ENCODE peak calls at places on chromosomes 7 and 10, in nine cellular contexts. X is mammary epithelial cell, H is astrocyte, K is PC-3, B is H9, T is OCI-LY7, N is HCT116, Y is hepatocyte, Q is GM23338. E is an unnamed sample. For H3K79me2, the result is how much of the 10 kb centered on the place peaks cover.

GRCh38 chr10:81898518-81898917 is 23.5 kb downstream of the NRG3 start:
- DNase-seq in X (no peak), H (no peak), K (no peak), B (no peak), T (no peak), N (no peak), Y (no peak), Q (no peak), E (no peak)

GRCh38 chr7:54904130-54904529 is 114.7 kb upstream of the EGFR start:
- DNase-seq in X (no peak), H (peak), K (no peak), B (no peak), T (no peak), N (no peak), Y (no peak), Q (no peak), E (peak)

GRCh38 chr10:52027055-52027454 is 287.0 kb upstream of the DKK1 start:
- DNase-seq in X (no peak), H (no peak), K (no peak), B (no peak), T (no peak), N (no peak), Y (no peak), Q (no peak), E (no peak)

GRCh38 chr7:77796960-77797359 is 1.3 kb downstream of the TMEM60 start:
- DNase-seq in X (no peak), H (no peak), K (no peak), B (no peak), T (no peak), N (no peak), Y (no peak), Q (no peak), E (no peak)

GRCh38 chr7:2997014-2997413 is 46.7 kb downstream of the CARD11 start:
- DNase-seq in X (no peak), H (no peak), K (no peak), B (no peak), T (no peak), N (no peak), Y (no peak), Q (no peak), E (no peak)

GRCh38 chr10:119364941-119365340 is 157.6 kb downstream of the GRK5 start:
- DNase-seq in X (no peak), H (peak), K (no peak), B (no peak), T (no peak), N (no peak), Y (peak), Q (no peak), E (peak)

GRCh38 chr7:24304494-24305095 is 20.6 kb downstream of the NPY start:
- DNase-seq in X (no peak), H (no peak), K (no peak), B (no peak), T (no peak), N (no peak), Y (no peak), Q (no peak), E (no peak)

GRCh38 chr7:119026391-119026790 is 801.9 kb downstream of the ANKRD7 start:
- DNase-seq in X (no peak), H (no peak), K (no peak), B (no peak), T (no peak), N (no peak), Y (no peak), Q (no peak), E (no peak)

GRCh38 chr7:2645274-2645868 is 13.6 kb downstream of the TTYH3 start:
- DNase-seq in X (no peak), H (no peak), K (no peak), B (peak), T (peak), N (no peak), Y (no peak), Q (peak), E (no peak)

GRCh38 chr10:123301077-123301875 is 147.1 kb downstream of the BUB3 start:
- DNase-seq in X (peak), H (peak), K (peak), B (no peak), T (no peak), N (no peak), Y (peak), Q (no peak), E (peak)

GRCh38 chr7:105454058-105454739 is 65.5 kb upstream of the SRPK2 start:
- DNase-seq in X (peak), H (peak), K (peak), B (no peak), T (no peak), N (no peak), Y (no peak), Q (no peak), E (peak)

GRCh38 chr10:73159038-73159648 is 8.7 kb downstream of the ECD start:
- DNase-seq in X (peak), H (no peak), K (peak), B (peak), T (peak), N (no peak), Y (peak), Q (peak), E (peak)

GRCh38 chr10:31467791-31468535 is 148.9 kb downstream of the ZEB1 start:
- DNase-seq in X (peak), H (peak), K (peak), B (peak), T (peak), N (peak), Y (peak), Q (peak), E (peak)

GRCh38 chr10:79221110-79222051 is 125.9 kb upstream of the PPIF start:
- DNase-seq in X (no peak), H (peak), K (no peak), B (peak), T (no peak), N (no peak), Y (peak), Q (peak), E (peak)

GRCh38 chr7:29888006-29888405 is 81.7 kb downstream of the WIPF3 start:
- DNase-seq in X (no peak), H (no peak), K (no peak), B (no peak), T (no peak), N (no peak), Y (no peak), Q (peak), E (no peak)

GRCh38 chr10:94108200-94108599 is 114.5 kb downstream of the PLCE1 start:
- DNase-seq in X (peak), H (peak), K (peak), B (no peak), T (no peak), N (no peak), Y (no peak), Q (no peak), E (peak)

GRCh38 chr7:98054585-98054984 is 52.1 kb upstream of the LMTK2 start:
- DNase-seq in X (peak), H (no peak), K (peak), B (no peak), T (no peak), N (no peak), Y (peak), Q (no peak), E (no peak)

GRCh38 chr10:93334901-93335312 is 147.2 kb downstream of the MYOF start:
- DNase-seq in X (peak), H (peak), K (peak), B (no peak), T (no peak), N (peak), Y (peak), Q (peak), E (peak)

GRCh38 chr10:132883391-132883881 is 58.9 kb downstream of the CFAP46 start:
- DNase-seq in X (no peak), H (no peak), K (no peak), B (no peak), T (no peak), N (no peak), Y (no peak), Q (no peak), E (no peak)

GRCh38 chr7:76294344-76295024 is 8.0 kb upstream of the HSPB1 start:
- DNase-seq in X (peak), H (peak), K (peak), B (peak), T (peak), N (peak), Y (peak), Q (peak), E (peak)

GRCh38 chr7:72040641-72041040 is 371.5 kb downstream of the CALN1 start:
- DNase-seq in X (no peak), H (no peak), K (no peak), B (no peak), T (no peak), N (no peak), Y (no peak), Q (no peak), E (no peak)

GRCh38 chr7:50591480-50592438 is 26.6 kb upstream of the DDC start:
- DNase-seq in X (no peak), H (no peak), K (no peak), B (no peak), T (no peak), N (no peak), Y (peak), Q (no peak), E (no peak)

GRCh38 chr10:75528392-75528791 is 97.0 kb downstream of the LRMDA start:
- DNase-seq in X (no peak), H (no peak), K (no peak), B (no peak), T (no peak), N (no peak), Y (no peak), Q (no peak), E (no peak)

GRCh38 chr7:47552631-47553030 is 29.3 kb downstream of the TNS3 start:
- DNase-seq in X (peak), H (peak), K (peak), B (no peak), T (no peak), N (no peak), Y (no peak), Q (no peak), E (peak)

GRCh38 chr10:77899080-77899477 is 27.5 kb downstream of the DLG5 start:
- DNase-seq in X (peak), H (peak), K (peak), B (no peak), T (no peak), N (peak), Y (no peak), Q (no peak), E (peak)

GRCh38 chr7:135718219-135718618 is 9.8 kb downstream of the SLC13A4 start:
- DNase-seq in X (no peak), H (no peak), K (no peak), B (no peak), T (no peak), N (no peak), Y (no peak), Q (no peak), E (no peak)

GRCh38 chr7:102181517-102181916 is 105.2 kb upstream of the SH2B2 start:
- DNase-seq in X (no peak), H (no peak), K (no peak), B (no peak), T (no peak), N (no peak), Y (no peak), Q (no peak), E (no peak)

GRCh38 chr7:41491752-41492405 is 211.0 kb downstream of the INHBA start:
- DNase-seq in X (no peak), H (no peak), K (no peak), B (no peak), T (no peak), N (no peak), Y (no peak), Q (no peak), E (peak)

GRCh38 chr10:6173203-6173602 is 29.5 kb upstream of the PFKFB3 start:
- DNase-seq in X (no peak), H (no peak), K (no peak), B (peak), T (peak), N (no peak), Y (no peak), Q (peak), E (no peak)

GRCh38 chr10:80535671-80536360 is 1.9 kb upstream of the SH2D4B start:
- DNase-seq in X (peak), H (no peak), K (no peak), B (peak), T (peak), N (peak), Y (peak), Q (peak), E (peak)

GRCh38 chr10:103444478-103444877 is 7.7 kb downstream of the CALHM2 start:
- DNase-seq in X (no peak), H (no peak), K (no peak), B (no peak), T (no peak), N (no peak), Y (no peak), Q (no peak), E (no peak)

GRCh38 chr7:39353615-39354376 is 212.4 kb upstream of the YAE1 start:
- DNase-seq in X (no peak), H (peak), K (no peak), B (peak), T (no peak), N (no peak), Y (peak), Q (peak), E (peak)

GRCh38 chr10:42998481-42999384 is 78.1 kb upstream of the RET start:
- DNase-seq in X (no peak), H (no peak), K (no peak), B (no peak), T (no peak), N (no peak), Y (peak), Q (no peak), E (no peak)

GRCh38 chr10:124117511-124117785 is 24.1 kb upstream of the CHST15 start:
- DNase-seq in X (no peak), H (no peak), K (no peak), B (no peak), T (no peak), N (no peak), Y (no peak), Q (no peak), E (no peak)

GRCh38 chr7:133795061-133795460 is 332.1 kb upstream of the LRGUK start:
- DNase-seq in X (no peak), H (no peak), K (no peak), B (no peak), T (no peak), N (no peak), Y (no peak), Q (no peak), E (no peak)

GRCh38 chr7:133786401-133786937 is 340.7 kb upstream of the LRGUK start:
- DNase-seq in X (no peak), H (no peak), K (no peak), B (no peak), T (no peak), N (no peak), Y (no peak), Q (no peak), E (no peak)

GRCh38 chr7:133789951-133790350 is 337.2 kb upstream of the LRGUK start:
- DNase-seq in X (peak), H (peak), K (peak), B (no peak), T (no peak), N (no peak), Y (no peak), Q (peak), E (peak)

GRCh38 chr7:133794490-133794889 is 332.6 kb upstream of the LRGUK start:
- DNase-seq in X (no peak), H (no peak), K (no peak), B (no peak), T (no peak), N (no peak), Y (no peak), Q (no peak), E (no peak)

DNA sequence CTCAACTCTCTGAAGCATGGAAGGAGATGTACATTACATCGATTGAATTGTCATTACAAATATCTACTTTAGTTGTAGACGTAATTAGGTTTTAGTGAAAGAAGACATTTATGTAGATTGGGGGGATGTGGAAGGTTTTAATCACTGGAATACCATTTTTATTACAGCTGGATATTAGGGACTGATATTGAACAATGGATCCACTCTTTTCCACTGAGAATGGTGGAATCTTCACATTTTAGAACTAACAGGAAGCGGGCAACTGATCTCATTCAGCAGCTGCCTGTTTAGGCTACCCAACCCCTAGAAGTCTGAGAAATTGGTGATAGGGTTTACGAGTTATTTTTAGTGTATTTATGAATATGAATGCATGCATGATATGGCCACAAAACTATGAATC is 336.2 kb upstream of the LRGUK start:
- DNase-seq in X (no peak), H (no peak), K (no peak), B (no peak), T (no peak), N (no peak), Y (no peak), Q (no peak), E (no peak)
- H3K79me2 ChIP-seq in X (under half), H (under half), K (under half), B (under half), T (under half), N (under half), Y (under half), Q (under half), E (under half)

GRCh38 chr7:36045830-36046341 is 107.2 kb upstream of the EEPD1 start:
- DNase-seq in X (no peak), H (no peak), K (no peak), B (peak), T (no peak), N (no peak), Y (no peak), Q (peak), E (no peak)
- H2AFZ ChIP-seq in X (no peak), H (no peak), K (no peak), B (no peak), T (no peak), N (no peak), Y (no peak), Q (peak), E (no peak)

DNA sequence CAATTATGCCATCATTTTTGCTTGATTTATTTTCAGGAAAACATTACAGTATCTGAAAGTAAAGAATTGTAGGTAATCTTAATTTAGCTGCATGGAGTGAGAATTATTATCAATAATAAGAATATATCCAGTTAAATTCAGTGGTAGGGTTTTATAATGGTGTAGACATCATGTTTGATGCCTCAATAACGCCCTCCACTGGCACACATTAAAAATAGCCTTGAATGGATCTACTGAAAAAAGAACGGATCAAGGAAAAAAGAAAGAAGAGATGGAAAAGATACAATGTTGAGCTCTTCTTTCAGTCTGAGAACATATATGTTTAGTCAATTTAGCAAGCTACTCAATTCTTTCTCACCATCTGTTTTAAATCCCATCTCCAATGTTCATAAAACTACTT is 319.2 kb downstream of the CDC14C start:
- DNase-seq in X (no peak), H (no peak), K (no peak), B (no peak), T (no peak), N (no peak), Y (no peak), Q (peak), E (no peak)
- TF ChIP-seq CTCF in X (peak), H (no peak), K (peak), B (peak), T (peak), N (no peak), Y (no peak), Q (peak), E (no peak)

DNA sequence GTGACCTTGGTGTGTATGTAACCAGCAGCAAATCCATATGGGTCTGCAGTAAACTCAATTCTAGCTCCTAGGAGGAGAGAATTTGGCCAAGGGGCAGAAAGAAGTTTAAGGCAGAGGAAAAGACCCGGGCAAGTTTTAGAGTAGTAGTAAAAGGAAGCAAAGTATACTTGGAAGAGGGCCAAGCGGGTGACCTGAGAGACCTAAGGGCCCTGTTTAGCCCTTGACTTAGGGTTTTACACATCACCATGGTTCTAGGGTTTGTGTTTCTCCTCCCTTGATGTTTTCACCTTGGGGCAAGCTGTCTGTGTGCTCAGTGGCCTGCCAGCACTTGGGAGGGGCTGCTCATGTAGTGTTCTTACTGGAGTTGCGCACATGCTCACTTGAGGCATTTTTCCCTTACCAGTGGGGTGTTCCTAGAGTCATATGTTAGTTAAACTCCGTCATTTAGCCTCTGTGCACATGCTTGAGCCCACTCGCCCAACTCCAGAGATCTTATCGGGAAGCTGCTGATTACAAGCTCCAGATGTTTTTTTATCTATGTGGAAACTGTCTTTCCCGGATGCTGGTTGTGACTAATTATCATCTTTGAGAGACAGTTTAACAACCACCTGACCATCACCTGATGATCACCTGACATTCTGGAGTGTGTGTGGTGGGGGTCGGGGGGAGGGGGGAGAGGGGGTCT is 137.6 kb upstream of the PRSS1 start:
- DNase-seq in X (no peak), H (no peak), K (no peak), B (no peak), T (no peak), N (no peak), Y (peak), Q (no peak), E (no peak)
- H3K79me2 ChIP-seq in X (under half), H (under half), K (under half), B (under half), T (under half), N (under half), Y (under half), Q (under half), E (under half)

DNA sequence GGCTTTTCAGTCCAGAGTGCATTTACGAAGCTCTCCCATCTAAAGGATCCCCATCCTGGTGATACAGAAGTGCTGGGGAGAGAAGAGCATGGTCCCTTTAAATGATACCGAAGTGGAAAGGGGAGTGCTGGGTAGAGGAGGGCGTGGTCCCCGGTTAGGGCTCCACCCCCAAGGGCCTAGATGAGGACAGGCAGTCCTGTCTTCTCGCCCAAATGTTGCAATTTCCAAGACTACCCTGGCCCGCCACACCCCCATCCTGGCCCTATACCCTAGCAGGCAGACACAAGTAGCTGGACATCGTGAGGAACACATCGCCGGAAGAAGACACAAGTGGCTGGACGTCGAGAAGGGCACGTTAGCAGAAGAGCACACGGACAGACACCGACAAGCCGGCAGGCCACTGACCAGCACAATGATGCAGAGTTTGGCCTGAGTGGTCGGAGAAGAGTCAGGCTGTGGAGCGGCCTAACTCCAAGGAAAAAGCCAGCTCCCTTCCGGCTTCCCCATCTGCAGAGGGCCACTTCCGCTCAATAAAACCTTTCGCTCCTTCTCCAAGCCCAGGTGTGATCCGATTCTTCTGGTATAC is 439.5 kb upstream of the NRP1 start:
- DNase-seq in X (no peak), H (no peak), K (no peak), B (peak), T (no peak), N (no peak), Y (no peak), Q (no peak), E (no peak)
- H2AFZ ChIP-seq in X (no peak), H (no peak), K (no peak), B (no peak), T (no peak), N (no peak), Y (no peak), Q (peak), E (no peak)

E was measured in fibroblast of lung.